ENCODE peak calls at places on chromosome 18, in eight cellular contexts. H, W, K, S, G, X, M and A are unnamed samples.

GRCh38 chr18:24395049-24395780 is 2.4 kb downstream of the OSBPL1A start:
- DNase-seq in H (no peak), W (no peak), S (no peak), M (peak), G (no peak), K (no peak), X (no peak), A (no peak)

GRCh38 chr18:77777126-77777525 is 527.5 kb downstream of the GALR1 start:
- DNase-seq in X (no peak), H (no peak), K (no peak), G (no peak), M (no peak), W (no peak), S (no peak), A (no peak)

GRCh38 chr18:76565238-76566173 is 70.5 kb upstream of the ZNF516 start:
- DNase-seq in X (no peak), G (peak), W (no peak), M (peak), K (peak), H (peak), S (peak), A (peak)

GRCh38 chr18:63000839-63001238 is 285.5 kb downstream of the PHLPP1 start:
- DNase-seq in H (no peak), W (no peak), X (no peak), M (peak), K (no peak), G (no peak), S (no peak), A (no peak)

GRCh38 chr18:35389095-35389618 is 12.0 kb upstream of the ZNF396 start:
- DNase-seq in S (no peak), K (no peak), H (no peak), W (no peak), G (no peak), X (no peak), M (peak), A (no peak)

GRCh38 chr18:36786686-36787085 is 42.1 kb downstream of the TPGS2 start:
- DNase-seq in M (peak), S (peak), G (no peak), K (no peak), H (no peak), X (no peak), W (no peak), A (no peak)

GRCh38 chr18:53698907-53699306 is 525.6 kb downstream of the MBD2 start:
- DNase-seq in K (peak), X (peak), S (no peak), H (no peak), G (peak), W (peak), M (peak), A (no peak)

GRCh38 chr18:22165049-22165602 is 4.3 kb upstream of the GATA6 start:
- DNase-seq in W (no peak), H (no peak), G (no peak), M (no peak), X (no peak), K (peak), S (no peak), A (no peak)

GRCh38 chr18:35050004-35050623 is 8.9 kb downstream of the MAPRE2 start:
- DNase-seq in G (no peak), M (no peak), S (no peak), W (no peak), K (no peak), X (no peak), H (no peak), A (no peak)

GRCh38 chr18:45841765-45842442 is 16.4 kb downstream of the SIGLEC15 start:
- DNase-seq in K (no peak), S (no peak), G (no peak), M (no peak), X (no peak), H (no peak), W (no peak), A (no peak)

GRCh38 chr18:45837283-45838070 is 12.0 kb downstream of the SIGLEC15 start:
- DNase-seq in W (peak), G (peak), S (peak), K (peak), M (peak), X (peak), H (peak), A (no peak)

GRCh38 chr18:45841060-45841764 is 15.7 kb downstream of the SIGLEC15 start:
- DNase-seq in X (no peak), M (no peak), K (no peak), S (no peak), G (no peak), W (no peak), H (no peak), A (no peak)

GRCh38 chr18:45838302-45839070 is 13.0 kb downstream of the SIGLEC15 start:
- DNase-seq in S (peak), G (no peak), M (no peak), H (no peak), K (no peak), W (no peak), X (no peak), A (no peak)

DNA sequence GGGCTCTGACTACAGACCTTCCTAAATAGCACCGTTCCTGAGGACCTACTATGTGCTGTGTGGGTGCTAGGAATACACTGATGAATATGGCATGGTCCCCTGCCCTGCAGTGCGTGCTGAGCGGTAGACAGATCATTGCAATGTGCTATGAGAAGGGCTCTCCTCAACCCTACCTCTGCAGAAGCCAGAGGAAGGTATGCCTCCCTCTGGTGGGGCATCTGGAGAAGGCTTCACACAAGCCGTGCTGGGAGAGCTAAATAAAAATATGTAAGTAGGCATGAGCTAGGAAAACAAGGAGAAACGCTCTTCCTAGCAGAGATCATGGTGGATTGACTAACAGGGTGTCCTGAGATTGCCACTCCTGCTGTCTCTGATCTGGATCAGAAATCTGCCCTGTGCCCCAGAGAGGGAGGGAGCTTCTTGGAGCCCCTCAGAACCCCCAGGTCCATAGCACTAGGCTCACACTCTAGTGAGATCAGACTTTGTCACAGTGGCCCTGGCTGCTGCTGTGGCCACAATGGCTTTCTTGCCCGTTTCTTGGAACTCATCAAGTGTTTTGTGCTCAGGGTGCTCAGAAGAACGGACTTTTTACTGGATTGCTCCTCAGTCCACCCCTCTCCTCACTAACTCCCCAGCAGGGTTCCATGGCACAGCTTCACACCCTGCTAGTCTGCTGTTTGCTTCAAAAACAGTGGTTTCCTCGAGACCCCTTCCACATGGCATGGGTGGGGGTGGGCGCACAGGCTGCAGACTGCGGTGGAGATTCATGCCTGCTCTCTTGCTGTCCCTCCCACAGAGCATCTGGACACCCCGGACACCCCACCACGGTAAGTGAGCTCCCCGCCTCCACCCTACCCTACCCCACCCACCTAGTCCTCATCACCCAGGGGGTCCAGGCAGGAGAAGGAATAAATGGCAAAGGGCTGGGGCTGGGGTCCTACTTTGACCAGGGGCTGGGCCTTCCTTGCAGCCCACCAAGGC is 14.2 kb downstream of the SIGLEC15 start:
- DNase-seq in G (peak), W (no peak), K (peak), S (no peak), X (peak), H (no peak), M (peak), A (no peak)
- TF ChIP-seq CTCF in G (peak), W (no peak), K (peak), S (peak), X (peak), H (peak), M (peak), A (peak)

GRCh38 chr18:52287151-52287550 is 52.8 kb upstream of the DCC start:
- DNase-seq in X (no peak), M (no peak), W (no peak), G (no peak), K (no peak), S (no peak), H (no peak), A (no peak)

GRCh38 chr18:52283927-52284326 is 56.1 kb upstream of the DCC start:
- DNase-seq in K (no peak), W (no peak), G (no peak), M (no peak), H (no peak), X (no peak), S (no peak), A (no peak)

GRCh38 chr18:52286675-52287074 is 53.3 kb upstream of the DCC start:
- DNase-seq in M (no peak), G (no peak), H (no peak), X (no peak), S (no peak), K (no peak), W (no peak), A (no peak)

GRCh38 chr18:52288403-52289004 is 51.5 kb upstream of the DCC start:
- DNase-seq in G (peak), M (no peak), X (peak), H (peak), S (no peak), W (peak), K (peak), A (no peak)
- TF ChIP-seq CTCF in G (peak), M (peak), X (peak), H (peak), S (peak), W (peak), K (peak), A (peak)

GRCh38 chr18:66124394-66124793 is 373.6 kb downstream of the CDH7 start:
- DNase-seq in W (no peak), G (no peak), M (no peak), K (no peak), H (no peak), S (no peak), X (no peak), A (no peak)
- TF ChIP-seq CTCF in W (no peak), G (no peak), M (no peak), K (peak), H (no peak), S (no peak), X (no peak), A (peak)

GRCh38 chr18:832085-832681 is 20.1 kb upstream of the YES1 start:
- DNase-seq in H (no peak), K (peak), W (no peak), G (peak), S (no peak), M (no peak), X (peak), A (no peak)
- TF ChIP-seq CTCF in H (peak), K (no peak), W (no peak), G (no peak), S (no peak), M (no peak), X (no peak), A (peak)

GRCh38 chr18:79677221-79677620 is 2.4 kb upstream of the CTDP1 start:
- DNase-seq in M (no peak), H (no peak), W (no peak), S (no peak), X (no peak), K (no peak), G (no peak), A (no peak)
- TF ChIP-seq CTCF in M (no peak), H (no peak), W (no peak), S (no peak), X (no peak), K (no peak), G (no peak), A (no peak)

GRCh38 chr18:13811993-13812392 is 12.0 kb upstream of the MC5R start:
- DNase-seq in G (no peak), X (no peak), S (no peak), K (no peak), M (no peak), H (no peak), W (no peak), A (no peak)
- TF ChIP-seq CTCF in G (no peak), X (no peak), S (no peak), K (peak), M (peak), H (no peak), W (no peak), A (peak)

GRCh38 chr18:72652990-72653593 is 109.0 kb upstream of the CBLN2 start:
- DNase-seq in S (no peak), W (peak), M (peak), X (peak), H (peak), K (peak), G (no peak), A (no peak)
- TF ChIP-seq CTCF in S (peak), W (peak), M (peak), X (peak), H (peak), K (peak), G (no peak), A (peak)